ENCODE peak calls at places on chromosome 19, in seven cellular contexts. F is A172; R is NCI-H748 treated with DMSO at 0.1 percent for 48 hours; P is stimulated activated CD4-positive, alpha-beta T cell treated with anti-CD3 and anti-CD28 coated beads, Interleukin-15, amount 100 ng/mL, for 24 hours; V is NCI-H1105 treated with DMSO at 0.1 percent for 48 hours; A is HS-5; O is BJ. Y is an unnamed sample.

GRCh38 chr19:10699650-10700335 is 1.4 kb upstream of the QTRT1 start:
- DNase-seq in F (peak), R (peak), P (peak), V (peak), A (peak), O (no peak), Y (no peak)

GRCh38 chr19:29576761-29577661 is 29.1 kb upstream of the POP4 start:
- DNase-seq in F (peak), R (no peak), P (peak), V (no peak), A (no peak), O (no peak), Y (no peak)

GRCh38 chr19:18433735-18434398 is 4.1 kb downstream of the ISYNA1 start:
- DNase-seq in F (no peak), R (no peak), P (no peak), V (no peak), A (no peak), O (no peak), Y (no peak)

GRCh38 chr19:17488593-17489391 is 18.5 kb downstream of the SLC27A1 start:
- DNase-seq in F (peak), R (peak), P (peak), V (no peak), A (no peak), O (no peak), Y (no peak)

GRCh38 chr19:33622809-33623511 is 1.2 kb downstream of the CHST8 start:
- DNase-seq in F (no peak), R (no peak), P (no peak), V (peak), A (no peak), O (no peak), Y (no peak)

GRCh38 chr19:16160943-16161560 is 12.3 kb downstream of the CIB3 start:
- DNase-seq in F (peak), R (no peak), P (peak), V (no peak), A (peak), O (no peak), Y (peak)

GRCh38 chr19:49554701-49555181 is 25.6 kb downstream of the NOSIP start:
- DNase-seq in F (no peak), R (no peak), P (peak), V (no peak), A (no peak), O (no peak), Y (no peak)

GRCh38 chr19:29666634-29667389 is 1.6 kb downstream of the PLEKHF1 start:
- DNase-seq in F (peak), R (no peak), P (peak), V (no peak), A (no peak), O (no peak), Y (no peak)

GRCh38 chr19:7900931-7901330 is 2.7 kb upstream of the MAP2K7 start:
- DNase-seq in F (peak), R (no peak), P (no peak), V (no peak), A (no peak), O (no peak), Y (no peak)

Y was measured in AG09309.